ENCODE peak calls at places on chromosomes 1 and 21, in six cellular contexts. One of them, this sample, is unnamed.

GRCh38 chr1:105830614-105831146 is 1225.8 kb upstream of the PRMT6 start:
- DNase-seq in upper lobe of right lung: no peak
- DNase-seq in astrocyte of the cerebellum: no peak
- DNase-seq in lower leg skin: no peak
- DNase-seq in H9: no peak
- DNase-seq in GM12864: no peak
- DNase-seq in this sample: no peak

GRCh38 chr1:164902491-164902890 is 343.5 kb downstream of the PBX1 start:
- DNase-seq in astrocyte of the cerebellum: no peak
- DNase-seq in lower leg skin: no peak
- DNase-seq in upper lobe of right lung: no peak
- DNase-seq in GM12864: no peak
- DNase-seq in H9: no peak
- DNase-seq in this sample: no peak

GRCh38 chr1:1430114-1430982 is 5.1 kb upstream of the VWA1 start:
- DNase-seq in upper lobe of right lung: peak
- DNase-seq in astrocyte of the cerebellum: peak
- DNase-seq in GM12864: no peak
- DNase-seq in H9: peak
- DNase-seq in lower leg skin: peak
- DNase-seq in this sample: no peak

GRCh38 chr1:21149862-21150432 is 26.8 kb downstream of the EIF4G3 start:
- DNase-seq in astrocyte of the cerebellum: peak
- DNase-seq in H9: no peak
- DNase-seq in GM12864: no peak
- DNase-seq in upper lobe of right lung: no peak
- DNase-seq in lower leg skin: no peak
- DNase-seq in this sample: no peak

GRCh38 chr1:7931446-7931812 is 9.2 kb downstream of the TNFRSF9 start:
- DNase-seq in upper lobe of right lung: no peak
- DNase-seq in GM12864: no peak
- DNase-seq in astrocyte of the cerebellum: no peak
- DNase-seq in lower leg skin: no peak
- DNase-seq in H9: no peak
- DNase-seq in this sample: no peak

GRCh38 chr1:46667782-46668760 is at the start of gene ATPAF1:
- DNase-seq in GM12864: peak
- DNase-seq in upper lobe of right lung: peak
- DNase-seq in astrocyte of the cerebellum: peak
- DNase-seq in lower leg skin: peak
- DNase-seq in H9: peak
- DNase-seq in this sample: peak

GRCh38 chr1:84939151-84939550 is 46.1 kb upstream of the LPAR3 start:
- DNase-seq in GM12864: no peak
- DNase-seq in H9: no peak
- DNase-seq in upper lobe of right lung: no peak
- DNase-seq in astrocyte of the cerebellum: peak
- DNase-seq in lower leg skin: no peak
- DNase-seq in this sample: no peak

GRCh38 chr1:116379674-116380498 is 6.8 kb downstream of the ATP1A1 start:
- DNase-seq in H9: no peak
- DNase-seq in upper lobe of right lung: no peak
- DNase-seq in lower leg skin: no peak
- DNase-seq in astrocyte of the cerebellum: no peak
- DNase-seq in GM12864: no peak
- DNase-seq in this sample: no peak

GRCh38 chr1:109922326-109922725 is 11.7 kb downstream of the CSF1 start:
- DNase-seq in lower leg skin: no peak
- DNase-seq in upper lobe of right lung: no peak
- DNase-seq in GM12864: no peak
- DNase-seq in astrocyte of the cerebellum: no peak
- DNase-seq in H9: no peak
- DNase-seq in this sample: no peak

GRCh38 chr1:203629509-203630082 is 3.0 kb downstream of the ATP2B4 start:
- DNase-seq in upper lobe of right lung: peak
- DNase-seq in astrocyte of the cerebellum: no peak
- DNase-seq in GM12864: no peak
- DNase-seq in H9: peak
- DNase-seq in lower leg skin: peak
- DNase-seq in this sample: peak

GRCh38 chr1:48693674-48694347 is 82.9 kb downstream of the BEND5 start:
- DNase-seq in GM12864: no peak
- DNase-seq in H9: no peak
- DNase-seq in lower leg skin: no peak
- DNase-seq in upper lobe of right lung: no peak
- DNase-seq in astrocyte of the cerebellum: no peak
- DNase-seq in this sample: no peak

GRCh38 chr1:17250601-17251000 is 1.7 kb downstream of the PADI3 start:
- DNase-seq in upper lobe of right lung: no peak
- DNase-seq in lower leg skin: no peak
- DNase-seq in H9: no peak
- DNase-seq in astrocyte of the cerebellum: no peak
- DNase-seq in GM12864: no peak
- DNase-seq in this sample: no peak

GRCh38 chr1:53408013-53408754 is 51.0 kb upstream of the DMRTB1 start:
- DNase-seq in upper lobe of right lung: no peak
- DNase-seq in GM12864: no peak
- DNase-seq in astrocyte of the cerebellum: no peak
- DNase-seq in H9: no peak
- DNase-seq in lower leg skin: peak
- DNase-seq in this sample: peak

GRCh38 chr1:168321945-168322344 is 41.3 kb downstream of the TBX19 start:
- DNase-seq in GM12864: no peak
- DNase-seq in astrocyte of the cerebellum: no peak
- DNase-seq in upper lobe of right lung: no peak
- DNase-seq in lower leg skin: no peak
- DNase-seq in H9: no peak
- DNase-seq in this sample: no peak

GRCh38 chr1:14369526-14370213 is 228.8 kb upstream of the KAZN start:
- DNase-seq in upper lobe of right lung: no peak
- DNase-seq in astrocyte of the cerebellum: no peak
- DNase-seq in GM12864: no peak
- DNase-seq in H9: no peak
- DNase-seq in lower leg skin: no peak
- DNase-seq in this sample: no peak

GRCh38 chr1:33784876-33785275 is 79.0 kb upstream of the HMGB4 start:
- DNase-seq in H9: no peak
- DNase-seq in astrocyte of the cerebellum: no peak
- DNase-seq in lower leg skin: peak
- DNase-seq in upper lobe of right lung: no peak
- DNase-seq in GM12864: no peak
- DNase-seq in this sample: no peak

GRCh38 chr1:12552111-12552888 is 65.7 kb downstream of the DHRS3 start:
- DNase-seq in lower leg skin: no peak
- DNase-seq in GM12864: no peak
- DNase-seq in astrocyte of the cerebellum: no peak
- DNase-seq in upper lobe of right lung: peak
- DNase-seq in H9: no peak
- DNase-seq in this sample: peak

GRCh38 chr1:41342774-41343355 is 18.4 kb upstream of the FOXO6 start:
- DNase-seq in upper lobe of right lung: no peak
- DNase-seq in astrocyte of the cerebellum: no peak
- DNase-seq in GM12864: no peak
- DNase-seq in H9: no peak
- DNase-seq in lower leg skin: peak
- DNase-seq in this sample: peak

GRCh38 chr1:94329986-94330385 is 88.2 kb upstream of the ABCD3 start:
- DNase-seq in GM12864: no peak
- DNase-seq in upper lobe of right lung: no peak
- DNase-seq in H9: peak
- DNase-seq in astrocyte of the cerebellum: peak
- DNase-seq in lower leg skin: no peak
- DNase-seq in this sample: no peak

GRCh38 chr1:75632350-75632949 is 21.5 kb upstream of the SLC44A5 start:
- DNase-seq in lower leg skin: no peak
- DNase-seq in upper lobe of right lung: no peak
- DNase-seq in astrocyte of the cerebellum: peak
- DNase-seq in GM12864: no peak
- DNase-seq in H9: no peak
- DNase-seq in this sample: no peak

GRCh38 chr1:155261888-155262673 is at the start of gene SCAMP3:
- DNase-seq in lower leg skin: peak
- DNase-seq in upper lobe of right lung: peak
- DNase-seq in GM12864: peak
- DNase-seq in astrocyte of the cerebellum: peak
- DNase-seq in H9: peak
- DNase-seq in this sample: peak

GRCh38 chr1:155263067-155263466 is 907 bp upstream of the SCAMP3 start:
- DNase-seq in H9: no peak
- DNase-seq in astrocyte of the cerebellum: no peak
- DNase-seq in GM12864: no peak
- DNase-seq in lower leg skin: no peak
- DNase-seq in upper lobe of right lung: no peak
- DNase-seq in this sample: no peak

GRCh38 chr1:155256101-155256852 is 994 bp upstream of the ENTREP3 start:
- DNase-seq in GM12864: no peak
- DNase-seq in H9: no peak
- DNase-seq in astrocyte of the cerebellum: no peak
- DNase-seq in lower leg skin: no peak
- DNase-seq in upper lobe of right lung: no peak
- DNase-seq in this sample: peak

GRCh38 chr1:155260276-155260675 is 1.9 kb downstream of the SCAMP3 start:
- DNase-seq in lower leg skin: no peak
- DNase-seq in H9: no peak
- DNase-seq in astrocyte of the cerebellum: no peak
- DNase-seq in upper lobe of right lung: no peak
- DNase-seq in GM12864: no peak
- DNase-seq in this sample: no peak

DNA sequence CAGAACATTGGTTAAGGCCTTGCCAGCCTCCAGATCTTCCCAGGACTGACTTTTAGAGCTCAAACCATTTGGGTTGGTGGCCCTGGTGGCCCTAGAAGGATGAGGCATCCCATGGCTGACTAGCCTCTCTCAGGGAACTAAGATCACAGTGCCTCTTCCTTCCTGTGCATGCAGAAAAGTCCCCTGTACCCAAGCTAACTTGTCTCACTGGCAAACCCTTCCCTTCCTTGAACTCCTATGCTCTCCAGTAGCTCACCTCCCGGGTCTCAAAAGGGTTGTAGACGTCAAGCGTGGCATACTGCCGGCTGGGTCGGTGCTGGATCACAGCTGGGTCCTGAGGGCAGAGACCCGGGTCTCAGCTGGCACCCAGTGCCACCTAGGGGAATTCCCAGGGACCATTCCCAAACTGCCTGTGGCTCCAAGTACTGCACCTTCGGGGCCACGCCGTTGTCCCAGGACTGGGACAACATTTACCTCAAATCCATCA is 716 bp downstream of the SCAMP3 start:
- DNase-seq in upper lobe of right lung: no peak
- DNase-seq in lower leg skin: no peak
- DNase-seq in astrocyte of the cerebellum: no peak
- DNase-seq in H9: no peak
- DNase-seq in GM12864: no peak
- DNase-seq in this sample: no peak
- TF ChIP-seq CTCF in upper lobe of right lung: no peak
- TF ChIP-seq CTCF in lower leg skin: no peak
- TF ChIP-seq CTCF in astrocyte of the cerebellum: no peak
- TF ChIP-seq CTCF in H9: peak
- TF ChIP-seq CTCF in GM12864: no peak
- TF ChIP-seq CTCF in this sample: no peak

GRCh38 chr1:162561616-162562451 is at the start of gene UAP1:
- DNase-seq in H9: peak
- DNase-seq in astrocyte of the cerebellum: no peak
- DNase-seq in upper lobe of right lung: no peak
- DNase-seq in lower leg skin: peak
- DNase-seq in GM12864: no peak
- DNase-seq in this sample: peak

GRCh38 chr1:162562452-162562828 is 918 bp downstream of the UAP1 start:
- DNase-seq in GM12864: no peak
- DNase-seq in lower leg skin: no peak
- DNase-seq in upper lobe of right lung: no peak
- DNase-seq in H9: no peak
- DNase-seq in astrocyte of the cerebellum: no peak
- DNase-seq in this sample: no peak

GRCh38 chr1:162566870-162567269 is 5.3 kb downstream of the UAP1 start:
- DNase-seq in astrocyte of the cerebellum: no peak
- DNase-seq in lower leg skin: no peak
- DNase-seq in upper lobe of right lung: no peak
- DNase-seq in GM12864: no peak
- DNase-seq in H9: no peak
- DNase-seq in this sample: no peak

GRCh38 chr1:162565460-162565859 is 3.9 kb downstream of the UAP1 start:
- DNase-seq in H9: no peak
- DNase-seq in astrocyte of the cerebellum: no peak
- DNase-seq in lower leg skin: no peak
- DNase-seq in GM12864: no peak
- DNase-seq in upper lobe of right lung: no peak
- DNase-seq in this sample: no peak

DNA sequence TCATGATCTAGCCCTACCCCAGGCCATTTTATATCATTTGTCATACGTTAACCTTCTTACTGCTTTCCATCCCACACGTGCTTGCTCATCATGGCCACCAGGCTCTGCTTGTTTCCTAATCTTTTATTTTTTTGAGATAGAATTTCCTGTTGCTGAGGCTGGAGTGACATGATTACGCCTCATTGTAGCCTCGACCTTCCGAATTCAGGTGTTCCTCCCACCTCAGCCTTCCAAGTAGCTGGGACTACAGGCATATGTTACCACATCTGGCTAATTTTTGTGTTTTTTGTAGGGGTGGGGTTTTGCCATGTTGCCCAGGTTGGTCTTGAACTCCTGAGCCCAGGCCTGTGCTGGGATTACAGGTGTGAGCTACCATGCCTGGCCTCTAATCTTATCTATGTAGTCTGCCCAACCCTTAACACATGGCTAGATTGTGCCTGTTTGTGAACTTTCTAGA is 3.3 kb downstream of the UAP1 start:
- DNase-seq in astrocyte of the cerebellum: no peak
- DNase-seq in upper lobe of right lung: no peak
- DNase-seq in H9: no peak
- DNase-seq in GM12864: no peak
- DNase-seq in lower leg skin: no peak
- DNase-seq in this sample: no peak
- TF ChIP-seq CTCF in astrocyte of the cerebellum: peak
- TF ChIP-seq CTCF in upper lobe of right lung: no peak
- TF ChIP-seq CTCF in H9: no peak
- TF ChIP-seq CTCF in GM12864: no peak
- TF ChIP-seq CTCF in lower leg skin: no peak
- TF ChIP-seq CTCF in this sample: no peak

GRCh38 chr1:221887091-221887746 is 145.3 kb upstream of the DUSP10 start:
- DNase-seq in GM12864: no peak
- DNase-seq in upper lobe of right lung: peak
- DNase-seq in astrocyte of the cerebellum: no peak
- DNase-seq in H9: peak
- DNase-seq in lower leg skin: peak
- DNase-seq in this sample: peak
- TF ChIP-seq CTCF in GM12864: no peak
- TF ChIP-seq CTCF in upper lobe of right lung: no peak
- TF ChIP-seq CTCF in astrocyte of the cerebellum: no peak
- TF ChIP-seq CTCF in H9: no peak
- TF ChIP-seq CTCF in lower leg skin: no peak
- TF ChIP-seq CTCF in this sample: no peak

DNA sequence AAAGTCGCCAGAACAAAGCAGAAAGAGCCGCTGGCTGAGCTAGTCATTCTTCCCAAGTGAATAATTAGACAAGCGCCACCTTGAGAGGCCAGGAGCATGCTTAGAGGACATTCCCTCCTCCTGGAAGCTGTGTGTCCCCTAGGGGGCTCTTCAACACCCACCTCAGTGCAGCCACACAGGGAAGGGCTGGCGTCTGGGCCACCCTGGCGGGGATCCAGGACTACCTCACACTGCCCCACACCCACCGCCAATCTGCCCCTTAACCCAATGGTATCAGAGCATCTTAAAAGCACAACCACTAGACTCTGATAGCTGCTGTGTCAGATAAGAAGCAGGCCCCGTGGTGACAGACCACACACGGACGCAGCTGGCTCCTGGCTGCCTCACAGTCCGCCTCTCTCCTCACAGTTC is 24.9 kb downstream of the SETD4 start:
- DNase-seq in H9: peak
- DNase-seq in astrocyte of the cerebellum: no peak
- DNase-seq in GM12864: no peak
- DNase-seq in upper lobe of right lung: no peak
- DNase-seq in lower leg skin: no peak
- DNase-seq in this sample: peak
- TF ChIP-seq CTCF in H9: peak
- TF ChIP-seq CTCF in astrocyte of the cerebellum: no peak
- TF ChIP-seq CTCF in GM12864: no peak
- TF ChIP-seq CTCF in upper lobe of right lung: no peak
- TF ChIP-seq CTCF in lower leg skin: no peak
- TF ChIP-seq CTCF in this sample: no peak